ENCODE peak calls at places on chromosomes 5 and 9, in six cellular contexts. H is GM12892; L is kidney tubule cell; F is activated T-cell treated with anti-CD3 and anti-CD28 coated beads, Interleukin-2, amount 50 U/mL, for 72 hours; P is RPMI8226; N is hypothalamus. B is an unnamed sample.
A peak's percentile ranks its signal among the peaks of the same experiment; 100 is the strongest.

GRCh38 chr5:158899201-158899600 is 200.5 kb downstream of the EBF1 start:
- DNase-seq in H (no peak), L (no peak), F (no peak), P (no peak), N (no peak), B (no peak)

GRCh38 chr5:113552620-113553019 is 39.1 kb downstream of the YTHDC2 start:
- DNase-seq in H (no peak), L (no peak), F (no peak), P (no peak), N (no peak), B (no peak)

GRCh38 chr9:19614294-19614693 is 174.5 kb downstream of the SLC24A2 start:
- DNase-seq in H (no peak), L (no peak), F (no peak), P (no peak), N (no peak), B (no peak)

GRCh38 chr9:27184556-27185351 is 75.7 kb downstream of the TEK start:
- DNase-seq in H (no peak), L (no peak), F (no peak), P (no peak), N (no peak), B (no peak)

GRCh38 chr9:87547665-87548064 is 50.0 kb downstream of the DAPK1 start:
- DNase-seq in H (no peak), L (peak; percentile 90), F (no peak), P (no peak), N (no peak), B (no peak)

GRCh38 chr5:170468633-170469032 is 35.2 kb upstream of the KCNIP1 start:
- DNase-seq in H (no peak), L (no peak), F (no peak), P (no peak), N (no peak), B (no peak)

GRCh38 chr9:2655411-2655901 is 33.9 kb downstream of the VLDLR start:
- DNase-seq in H (no peak), L (peak; percentile 96), F (peak; percentile 62), P (no peak), N (no peak), B (no peak)

GRCh38 chr9:3682186-3682585 is 156.4 kb upstream of the RFX3 start:
- DNase-seq in H (no peak), L (no peak), F (no peak), P (no peak), N (no peak), B (no peak)

GRCh38 chr9:129028192-129028966 is at the start of gene SH3GLB2:
- DNase-seq in H (peak; percentile 91), L (peak; percentile 93), F (peak; percentile 93), P (peak; percentile 94), N (peak; percentile 99), B (peak; percentile 91)

GRCh38 chr5:176529824-176530195 is 7.4 kb downstream of the RNF44 start:
- DNase-seq in H (peak; percentile 53), L (no peak), F (no peak), P (no peak), N (no peak), B (no peak)

GRCh38 chr9:124266139-124266825 is 8.5 kb downstream of the NEK6 start:
- DNase-seq in H (no peak), L (peak; percentile 42), F (no peak), P (no peak), N (no peak), B (no peak)

GRCh38 chr5:181281077-181281983 is 20.4 kb upstream of the TRIM52 start:
- DNase-seq in H (no peak), L (no peak), F (no peak), P (no peak), N (no peak), B (no peak)

GRCh38 chr5:96048763-96049162 is 87.1 kb upstream of the ELL2 start:
- DNase-seq in H (no peak), L (no peak), F (no peak), P (no peak), N (no peak), B (no peak)

GRCh38 chr5:159051431-159052281 is 48.1 kb downstream of the EBF1 start:
- DNase-seq in H (peak; percentile 18), L (peak; percentile 8), F (peak; percentile 7), P (no peak), N (peak; percentile 34), B (no peak)

GRCh38 chr5:134555889-134556311 is 30.4 kb downstream of the JADE2 start:
- DNase-seq in H (no peak), L (peak; percentile 89), F (peak; percentile 95), P (peak; percentile 75), N (peak; percentile 44), B (no peak)

GRCh38 chr5:32707394-32707997 is 3.6 kb upstream of the NPR3 start:
- DNase-seq in H (no peak), L (peak; percentile 35), F (no peak), P (peak; percentile 3), N (no peak), B (no peak)

GRCh38 chr9:92964607-92964975 is 17.3 kb downstream of the FGD3 start:
- DNase-seq in H (no peak), L (no peak), F (no peak), P (no peak), N (no peak), B (no peak)

GRCh38 chr5:54533541-54534179 is 16.1 kb downstream of the SNX18 start:
- DNase-seq in H (no peak), L (peak; percentile 13), F (no peak), P (no peak), N (no peak), B (no peak)

GRCh38 chr5:34598177-34598794 is 57.8 kb upstream of the RAI14 start:
- DNase-seq in H (no peak), L (peak; percentile 93), F (no peak), P (no peak), N (no peak), B (no peak)

GRCh38 chr9:136791466-136792276 is 527 bp downstream of the TMEM141 start:
- DNase-seq in H (peak; percentile 68), L (peak; percentile 78), F (peak; percentile 72), P (peak; percentile 90), N (no peak), B (no peak)

GRCh38 chr9:77751341-77752091 is 103.4 kb upstream of the GNA14 start:
- DNase-seq in H (no peak), L (peak; percentile 56), F (peak; percentile 24), P (peak; percentile 5), N (no peak), B (no peak)

GRCh38 chr5:98581416-98581999 is 192.0 kb upstream of the RGMB start:
- DNase-seq in H (no peak), L (no peak), F (no peak), P (no peak), N (no peak), B (no peak)

GRCh38 chr9:24932785-24933184 is 387.1 kb upstream of the IZUMO3 start:
- DNase-seq in H (no peak), L (no peak), F (no peak), P (peak; percentile 36), N (no peak), B (no peak)

GRCh38 chr5:143985832-143986485 is 174.0 kb downstream of the HMHB1 start:
- DNase-seq in H (no peak), L (peak; percentile 95), F (no peak), P (no peak), N (no peak), B (no peak)

GRCh38 chr5:123524146-123524545 is 12.2 kb downstream of the CSNK1G3 start:
- DNase-seq in H (no peak), L (no peak), F (no peak), P (no peak), N (no peak), B (no peak)

GRCh38 chr5:24742334-24742733 is 97.6 kb upstream of the CDH10 start:
- DNase-seq in H (no peak), L (peak; percentile 17), F (no peak), P (no peak), N (no peak), B (no peak)

GRCh38 chr5:126499742-126500396 is 76.7 kb downstream of the GRAMD2B start:
- DNase-seq in H (no peak), L (peak; percentile 44), F (peak; percentile 7), P (peak; percentile 57), N (no peak), B (peak; percentile 2)

GRCh38 chr9:77028478-77028877 is 9.0 kb downstream of the FOXB2 start:
- DNase-seq in H (no peak), L (no peak), F (no peak), P (no peak), N (no peak), B (no peak)